ENCODE peak calls at places on chromosome 1, in four cellular contexts. O is psoas muscle; G is CD4-positive, CD25-positive, alpha-beta regulatory T cell; B is uterus. I is an unnamed sample.
A peak's percentile ranks its signal among the peaks of the same experiment; 100 is the strongest.

GRCh38 chr1:54256756-54257155 is 56.8 kb downstream of the MRPL37 start:
- DNase-seq in O (no peak), B (no peak), G (no peak), I (no peak)

GRCh38 chr1:2857521-2857920 is 56.0 kb upstream of the TTC34 start:
- DNase-seq in B (no peak), O (peak; percentile 26), G (no peak), I (no peak)

GRCh38 chr1:209674957-209675566 is at the start of gene G0S2:
- DNase-seq in B (peak; percentile 74), O (peak; percentile 96), G (no peak), I (peak; percentile 85)

GRCh38 chr1:248841702-248842395 is 3.8 kb downstream of the ZNF672 start:
- DNase-seq in G (peak; percentile 29), B (no peak), O (peak; percentile 63), I (peak; percentile 36)

GRCh38 chr1:223212441-223212840 is 69.4 kb upstream of the TLR5 start:
- DNase-seq in O (no peak), B (no peak), G (no peak), I (no peak)

GRCh38 chr1:39525366-39526165 is 34.1 kb downstream of the BMP8A start:
- DNase-seq in B (no peak), G (no peak), O (no peak), I (no peak)

GRCh38 chr1:147738129-147738528 is 22.3 kb downstream of the GJA5 start:
- DNase-seq in B (no peak), O (no peak), G (no peak), I (no peak)

GRCh38 chr1:18751425-18751824 is 108.0 kb downstream of the TAS1R2 start:
- DNase-seq in O (no peak), B (no peak), G (no peak), I (no peak)

GRCh38 chr1:96634863-96635262 is 86.7 kb upstream of the PTBP2 start:
- DNase-seq in G (no peak), O (no peak), B (no peak), I (no peak)

GRCh38 chr1:14421977-14422609 is 176.4 kb upstream of the KAZN start:
- DNase-seq in B (no peak), O (no peak), G (no peak), I (no peak)

GRCh38 chr1:95640746-95641145 is 406.7 kb downstream of the RWDD3 start:
- DNase-seq in O (no peak), G (no peak), B (no peak), I (no peak)

GRCh38 chr1:6474815-6475282 is 8.9 kb upstream of the TNFRSF25 start:
- DNase-seq in O (no peak), B (no peak), G (no peak), I (no peak)

GRCh38 chr1:174114788-174115448 is 44.4 kb upstream of the RABGAP1L start:
- DNase-seq in B (no peak), G (peak; percentile 34), O (no peak), I (peak; percentile 50)

GRCh38 chr1:82388679-82389078 is 587.9 kb downstream of the ADGRL2 start:
- DNase-seq in O (no peak), G (no peak), B (no peak), I (no peak)

GRCh38 chr1:3477241-3478109 is 23.0 kb downstream of the ARHGEF16 start:
- DNase-seq in G (no peak), B (no peak), O (no peak), I (no peak)

GRCh38 chr1:150706091-150706490 is 9.1 kb upstream of the GOLPH3L start:
- DNase-seq in B (no peak), G (no peak), O (no peak), I (no peak)

GRCh38 chr1:118335372-118335771 is 150.3 kb upstream of the SPAG17 start:
- DNase-seq in O (no peak), G (no peak), B (no peak), I (no peak)

GRCh38 chr1:163315773-163316374 is 5.9 kb upstream of the NUF2 start:
- DNase-seq in B (peak; percentile 16), O (no peak), G (peak; percentile 58), I (peak; percentile 24)

GRCh38 chr1:50978852-50979781 is 9.1 kb downstream of the CDKN2C start:
- DNase-seq in B (no peak), O (no peak), G (no peak), I (peak; percentile 46)
- H3K27ac ChIP-seq in B (peak overlapping the region; percentile 90), O (peak overlapping the region; percentile 98), G (no peak overlapping the region), I (peak overlapping the region; percentile 70)

GRCh38 chr1:9084883-9085282 is 15.4 kb upstream of the SLC2A5 start:
- DNase-seq in G (no peak), O (no peak), B (no peak), I (no peak)

GRCh38 chr1:9087411-9087810 is 18.0 kb upstream of the SLC2A5 start:
- DNase-seq in O (no peak), G (no peak), B (no peak), I (no peak)

GRCh38 chr1:9086060-9086459 is 16.6 kb upstream of the SLC2A5 start:
- DNase-seq in G (no peak), B (no peak), O (no peak), I (no peak)

GRCh38 chr1:9086796-9087195 is 17.4 kb upstream of the SLC2A5 start:
- DNase-seq in G (no peak), O (no peak), B (no peak), I (no peak)

GRCh38 chr1:9085306-9085940 is 16.0 kb upstream of the SLC2A5 start:
- DNase-seq in B (no peak), O (no peak), G (no peak), I (no peak)
- H3K4me1 ChIP-seq in B (no peaks in the 10 kb centered on the region), O (no peaks in the 10 kb centered on the region), G (no peaks in the 10 kb centered on the region), I (peaks cover 4% of the 10 kb centered on the region)

GRCh38 chr1:203183828-203184227 is 2.7 kb downstream of the CHI3L1 start:
- DNase-seq in O (no peak), B (no peak), G (no peak), I (no peak)

GRCh38 chr1:203186091-203186445 is 436 bp downstream of the CHI3L1 start:
- DNase-seq in B (no peak), O (no peak), G (no peak), I (no peak)

GRCh38 chr1:203184467-203184866 is 2.0 kb downstream of the CHI3L1 start:
- DNase-seq in G (no peak), O (no peak), B (no peak), I (no peak)

GRCh38 chr1:203185585-203185984 is 919 bp downstream of the CHI3L1 start:
- DNase-seq in O (no peak), G (no peak), B (no peak), I (no peak)

DNA sequence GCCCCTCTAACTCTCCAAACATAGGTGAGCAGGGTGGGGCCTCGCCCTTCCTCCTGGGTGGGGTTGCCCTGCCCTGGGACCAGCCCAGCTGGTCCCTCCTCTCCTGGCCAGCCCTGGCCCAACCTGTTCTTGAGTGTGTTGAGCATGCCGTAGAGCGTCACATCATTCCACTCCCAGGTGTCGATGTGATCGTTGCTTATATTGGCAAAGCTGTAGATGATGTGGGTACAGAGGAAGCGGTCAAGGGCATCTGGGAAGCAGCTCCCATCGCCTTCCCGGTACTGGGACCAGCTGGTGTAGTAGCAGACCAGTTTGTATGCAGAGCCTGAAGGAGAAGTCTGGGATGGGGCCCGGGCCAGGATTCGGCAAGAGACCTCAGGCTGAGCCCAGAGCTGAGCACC is 1.4 kb downstream of the CHI3L1 start:
- DNase-seq in G (no peak), O (no peak), B (no peak), I (no peak)
- H3K27ac ChIP-seq in G (no peak overlapping the region), O (no peak overlapping the region), B (no peak overlapping the region), I (no peak overlapping the region)

DNA sequence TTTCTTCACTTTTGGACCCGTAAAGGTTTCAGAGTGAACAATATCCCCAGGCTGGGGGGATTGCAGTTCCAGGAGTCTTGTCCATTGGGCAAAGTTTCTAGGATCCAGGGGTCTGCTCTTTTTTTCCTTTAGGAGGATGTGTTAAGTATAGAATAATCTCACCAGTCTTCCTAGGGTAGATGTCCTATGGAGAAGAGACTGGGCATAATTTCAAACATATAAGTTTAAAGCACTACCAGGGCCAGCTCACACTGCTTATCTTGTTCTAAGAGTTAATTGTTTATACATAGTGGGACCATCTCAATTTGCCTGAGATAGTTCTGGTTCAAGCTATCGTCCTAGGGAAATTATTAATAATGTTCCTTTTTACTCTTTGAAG is 1.2 kb downstream of the CHI3L2 start:
- DNase-seq in B (no peak), G (no peak), O (no peak), I (no peak)
- H3K4me1 ChIP-seq in B (no peaks in the 10 kb centered on the region), G (peaks cover 52% of the 10 kb centered on the region), O (no peaks in the 10 kb centered on the region), I (no peaks in the 10 kb centered on the region)

DNA sequence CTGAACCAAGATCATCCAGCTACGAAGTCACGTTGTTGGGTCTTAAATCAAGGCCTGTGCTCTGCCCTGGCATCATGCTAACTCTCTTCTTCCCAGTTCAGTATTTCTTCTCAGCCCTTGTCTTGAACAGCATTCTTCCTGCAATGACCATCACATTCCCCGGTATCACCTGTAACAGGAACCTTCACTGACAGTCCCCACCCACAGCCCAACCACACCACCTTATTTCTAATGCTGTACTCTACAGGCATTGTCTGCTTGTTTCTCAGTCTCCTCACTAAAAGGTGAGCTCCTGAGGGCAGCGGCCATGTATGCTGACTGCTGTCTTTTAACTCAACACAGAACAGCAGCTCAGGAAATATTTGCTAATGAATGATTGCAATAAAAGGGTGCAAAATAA is 54.0 kb downstream of the DAB1 start:
- DNase-seq in B (no peak), G (no peak), O (no peak), I (no peak)
- H3K27ac ChIP-seq in B (no peak overlapping the region), G (no peak overlapping the region), O (no peak overlapping the region), I (no peak overlapping the region)

DNA sequence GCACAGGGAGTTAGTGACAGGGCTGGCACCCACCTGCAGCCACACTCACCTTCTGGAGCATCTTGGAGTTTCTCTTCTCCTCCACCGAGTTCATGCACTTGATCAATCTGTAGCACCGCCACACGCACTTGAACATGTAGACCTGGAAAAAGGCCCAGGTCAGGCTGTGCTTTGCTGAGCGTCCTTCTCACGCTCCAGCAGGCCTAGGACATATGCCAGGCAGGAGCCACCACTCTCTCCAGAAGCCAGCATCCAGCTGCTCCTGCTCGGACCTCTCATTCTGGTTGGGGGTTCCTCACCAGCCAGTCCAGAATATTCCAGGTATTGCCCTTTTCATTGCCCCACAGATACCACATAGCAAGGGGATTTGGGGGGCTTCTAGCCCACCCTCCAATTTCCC is 11.7 kb upstream of the MATN1 start:
- DNase-seq in B (no peak), O (no peak), G (no peak), I (no peak)
- H3K4me1 ChIP-seq in B (no peaks in the 10 kb centered on the region), O (no peaks in the 10 kb centered on the region), G (peaks cover 17% of the 10 kb centered on the region), I (no peaks in the 10 kb centered on the region)

DNA sequence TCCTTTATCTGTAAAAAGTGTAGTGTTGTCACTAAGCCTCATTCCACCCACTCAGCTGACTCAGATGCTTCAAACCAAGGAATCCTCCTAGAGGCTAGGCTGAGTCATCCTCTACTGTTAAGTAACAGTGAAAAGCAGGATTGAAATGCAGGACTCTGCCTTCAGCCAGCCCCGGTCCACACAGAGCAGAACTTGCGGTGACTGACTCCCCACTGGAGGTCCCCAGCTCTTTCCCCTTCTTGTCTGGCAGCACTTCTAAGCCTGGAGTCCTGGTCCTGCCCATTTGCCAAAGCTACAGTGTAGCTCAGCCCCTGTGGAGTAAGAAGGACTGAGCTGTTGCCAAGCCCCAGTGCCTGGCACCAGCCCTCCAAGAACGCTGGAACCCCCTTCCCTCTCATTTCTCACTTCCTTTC is 1.7 kb downstream of the RAB7B start:
- DNase-seq in B (peak; percentile 41), G (no peak), O (no peak), I (peak; percentile 18)
- H3K27ac ChIP-seq in B (peak overlapping the region; percentile 79), G (no peak overlapping the region), O (peak overlapping the region; percentile 69), I (no peak overlapping the region)

GRCh38 chr1:9884805-9885204 is 25.3 kb downstream of the CTNNBIP1 start:
- DNase-seq in O (peak; percentile 35), G (no peak), B (no peak), I (no peak)
- H3K4me1 ChIP-seq in O (peaks cover under 1% of the 10 kb centered on the region), G (no peaks in the 10 kb centered on the region), B (no peaks in the 10 kb centered on the region), I (no peaks in the 10 kb centered on the region)

GRCh38 chr1:245148069-245148468 is 6.7 kb upstream of the KIF26B start:
- DNase-seq in G (no peak), O (no peak), B (no peak), I (no peak)
- H3K27ac ChIP-seq in G (no peak overlapping the region), O (no peak overlapping the region), B (no peak overlapping the region), I (no peak overlapping the region)